ENCODE peak calls at places on chromosomes 16 and 17, in nine cellular contexts. One of them, this sample, is unnamed.

GRCh38 chr16:5634781-5635180 is 537.2 kb upstream of the EEF2KMT start:
- DNase-seq in stomach: no peak
- DNase-seq in heart left ventricle: no peak
- DNase-seq in tibial nerve: no peak
- DNase-seq in H1: no peak
- DNase-seq in vagina: no peak
- DNase-seq in transverse colon: no peak
- DNase-seq in sigmoid colon: no peak
- DNase-seq in right lobe of liver: no peak
- DNase-seq in this sample: no peak

GRCh38 chr17:50766222-50767023 is 895 bp downstream of the ANKRD40CL start:
- DNase-seq in transverse colon: peak
- DNase-seq in sigmoid colon: no peak
- DNase-seq in right lobe of liver: no peak
- DNase-seq in H1: peak
- DNase-seq in heart left ventricle: no peak
- DNase-seq in tibial nerve: no peak
- DNase-seq in stomach: no peak
- DNase-seq in vagina: no peak
- DNase-seq in this sample: peak

GRCh38 chr16:11208916-11209665 is 46.9 kb downstream of the SOCS1 start:
- DNase-seq in tibial nerve: no peak
- DNase-seq in sigmoid colon: no peak
- DNase-seq in transverse colon: no peak
- DNase-seq in stomach: no peak
- DNase-seq in H1: no peak
- DNase-seq in right lobe of liver: no peak
- DNase-seq in vagina: no peak
- DNase-seq in heart left ventricle: no peak
- DNase-seq in this sample: no peak

GRCh38 chr17:44309472-44309871 is 1.1 kb downstream of the RUNDC3A start:
- DNase-seq in H1: no peak
- DNase-seq in tibial nerve: no peak
- DNase-seq in vagina: no peak
- DNase-seq in heart left ventricle: no peak
- DNase-seq in sigmoid colon: no peak
- DNase-seq in right lobe of liver: no peak
- DNase-seq in transverse colon: no peak
- DNase-seq in stomach: no peak
- DNase-seq in this sample: no peak

GRCh38 chr16:53559552-53559951 is 56.5 kb upstream of the AKTIP start:
- DNase-seq in transverse colon: no peak
- DNase-seq in vagina: no peak
- DNase-seq in sigmoid colon: no peak
- DNase-seq in heart left ventricle: no peak
- DNase-seq in tibial nerve: no peak
- DNase-seq in stomach: no peak
- DNase-seq in right lobe of liver: no peak
- DNase-seq in H1: no peak
- DNase-seq in this sample: no peak

GRCh38 chr17:2421315-2422147 is 20.7 kb upstream of the MNT start:
- DNase-seq in tibial nerve: no peak
- DNase-seq in vagina: no peak
- DNase-seq in right lobe of liver: no peak
- DNase-seq in H1: no peak
- DNase-seq in stomach: no peak
- DNase-seq in transverse colon: no peak
- DNase-seq in heart left ventricle: no peak
- DNase-seq in sigmoid colon: no peak
- DNase-seq in this sample: no peak

GRCh38 chr17:78450696-78451344 is 72.4 kb downstream of the PGS1 start:
- DNase-seq in transverse colon: no peak
- DNase-seq in heart left ventricle: no peak
- DNase-seq in right lobe of liver: no peak
- DNase-seq in sigmoid colon: no peak
- DNase-seq in stomach: no peak
- DNase-seq in tibial nerve: no peak
- DNase-seq in H1: no peak
- DNase-seq in vagina: no peak
- DNase-seq in this sample: no peak

GRCh38 chr16:19785512-19786130 is 67.5 kb downstream of the IQCK start:
- DNase-seq in H1: no peak
- DNase-seq in vagina: no peak
- DNase-seq in sigmoid colon: no peak
- DNase-seq in transverse colon: no peak
- DNase-seq in tibial nerve: peak
- DNase-seq in heart left ventricle: no peak
- DNase-seq in stomach: no peak
- DNase-seq in right lobe of liver: no peak
- DNase-seq in this sample: no peak

GRCh38 chr16:49947907-49948678 is 76.9 kb upstream of the CNEP1R1 start:
- DNase-seq in stomach: no peak
- DNase-seq in tibial nerve: no peak
- DNase-seq in vagina: no peak
- DNase-seq in right lobe of liver: no peak
- DNase-seq in H1: no peak
- DNase-seq in transverse colon: no peak
- DNase-seq in heart left ventricle: no peak
- DNase-seq in sigmoid colon: no peak
- DNase-seq in this sample: no peak

GRCh38 chr17:51346218-51346982 is 86.1 kb downstream of the UTP18 start:
- DNase-seq in sigmoid colon: no peak
- DNase-seq in stomach: no peak
- DNase-seq in heart left ventricle: no peak
- DNase-seq in vagina: no peak
- DNase-seq in right lobe of liver: no peak
- DNase-seq in H1: no peak
- DNase-seq in transverse colon: no peak
- DNase-seq in tibial nerve: no peak
- DNase-seq in this sample: no peak

GRCh38 chr17:10845388-10845751 is 7.5 kb upstream of the PIRT start:
- DNase-seq in right lobe of liver: no peak
- DNase-seq in heart left ventricle: no peak
- DNase-seq in stomach: no peak
- DNase-seq in vagina: no peak
- DNase-seq in tibial nerve: no peak
- DNase-seq in transverse colon: no peak
- DNase-seq in H1: no peak
- DNase-seq in sigmoid colon: no peak
- DNase-seq in this sample: no peak

GRCh38 chr16:28846080-28846932 is at the start of gene TUFM:
- DNase-seq in sigmoid colon: peak
- DNase-seq in stomach: peak
- DNase-seq in heart left ventricle: peak
- DNase-seq in right lobe of liver: peak
- DNase-seq in H1: peak
- DNase-seq in vagina: no peak
- DNase-seq in tibial nerve: peak
- DNase-seq in transverse colon: peak
- DNase-seq in this sample: peak
- TF ChIP-seq POLR2A in sigmoid colon: peak
- TF ChIP-seq POLR2A in stomach: peak
- TF ChIP-seq POLR2A in heart left ventricle: peak
- TF ChIP-seq POLR2A in right lobe of liver: peak
- TF ChIP-seq POLR2A in H1: no peak
- TF ChIP-seq POLR2A in vagina: no peak
- TF ChIP-seq POLR2A in tibial nerve: no peak
- TF ChIP-seq POLR2A in transverse colon: peak
- TF ChIP-seq POLR2A in this sample: no peak

GRCh38 chr16:74468807-74469511 is 47.7 kb upstream of the CLEC18B start:
- DNase-seq in sigmoid colon: no peak
- DNase-seq in vagina: no peak
- DNase-seq in tibial nerve: no peak
- DNase-seq in H1: no peak
- DNase-seq in right lobe of liver: no peak
- DNase-seq in heart left ventricle: no peak
- DNase-seq in stomach: no peak
- DNase-seq in transverse colon: no peak
- DNase-seq in this sample: no peak
- TF ChIP-seq CTCF in sigmoid colon: no peak
- TF ChIP-seq CTCF in vagina: no peak
- TF ChIP-seq CTCF in tibial nerve: no peak
- TF ChIP-seq CTCF in H1: no peak
- TF ChIP-seq CTCF in right lobe of liver: no peak
- TF ChIP-seq CTCF in heart left ventricle: no peak
- TF ChIP-seq CTCF in stomach: no peak
- TF ChIP-seq CTCF in transverse colon: no peak
- TF ChIP-seq CTCF in this sample: no peak

GRCh38 chr17:48729335-48730239 is 1.0 kb upstream of the HOXB13 start:
- DNase-seq in transverse colon: no peak
- DNase-seq in sigmoid colon: peak
- DNase-seq in right lobe of liver: no peak
- DNase-seq in vagina: no peak
- DNase-seq in tibial nerve: no peak
- DNase-seq in heart left ventricle: no peak
- DNase-seq in H1: no peak
- DNase-seq in stomach: no peak
- DNase-seq in this sample: no peak

GRCh38 chr17:48730240-48730550 is 1.6 kb upstream of the HOXB13 start:
- DNase-seq in sigmoid colon: no peak
- DNase-seq in tibial nerve: no peak
- DNase-seq in stomach: no peak
- DNase-seq in transverse colon: no peak
- DNase-seq in vagina: no peak
- DNase-seq in H1: no peak
- DNase-seq in heart left ventricle: no peak
- DNase-seq in right lobe of liver: no peak
- DNase-seq in this sample: no peak

GRCh38 chr17:48727415-48728175 is 955 bp downstream of the HOXB13 start:
- DNase-seq in stomach: no peak
- DNase-seq in H1: no peak
- DNase-seq in heart left ventricle: no peak
- DNase-seq in transverse colon: no peak
- DNase-seq in tibial nerve: no peak
- DNase-seq in right lobe of liver: no peak
- DNase-seq in sigmoid colon: peak
- DNase-seq in vagina: no peak
- DNase-seq in this sample: no peak

GRCh38 chr17:48726916-48727286 is 1.6 kb downstream of the HOXB13 start:
- DNase-seq in right lobe of liver: no peak
- DNase-seq in heart left ventricle: no peak
- DNase-seq in transverse colon: no peak
- DNase-seq in sigmoid colon: peak
- DNase-seq in stomach: no peak
- DNase-seq in vagina: no peak
- DNase-seq in tibial nerve: no peak
- DNase-seq in H1: no peak
- DNase-seq in this sample: no peak

DNA sequence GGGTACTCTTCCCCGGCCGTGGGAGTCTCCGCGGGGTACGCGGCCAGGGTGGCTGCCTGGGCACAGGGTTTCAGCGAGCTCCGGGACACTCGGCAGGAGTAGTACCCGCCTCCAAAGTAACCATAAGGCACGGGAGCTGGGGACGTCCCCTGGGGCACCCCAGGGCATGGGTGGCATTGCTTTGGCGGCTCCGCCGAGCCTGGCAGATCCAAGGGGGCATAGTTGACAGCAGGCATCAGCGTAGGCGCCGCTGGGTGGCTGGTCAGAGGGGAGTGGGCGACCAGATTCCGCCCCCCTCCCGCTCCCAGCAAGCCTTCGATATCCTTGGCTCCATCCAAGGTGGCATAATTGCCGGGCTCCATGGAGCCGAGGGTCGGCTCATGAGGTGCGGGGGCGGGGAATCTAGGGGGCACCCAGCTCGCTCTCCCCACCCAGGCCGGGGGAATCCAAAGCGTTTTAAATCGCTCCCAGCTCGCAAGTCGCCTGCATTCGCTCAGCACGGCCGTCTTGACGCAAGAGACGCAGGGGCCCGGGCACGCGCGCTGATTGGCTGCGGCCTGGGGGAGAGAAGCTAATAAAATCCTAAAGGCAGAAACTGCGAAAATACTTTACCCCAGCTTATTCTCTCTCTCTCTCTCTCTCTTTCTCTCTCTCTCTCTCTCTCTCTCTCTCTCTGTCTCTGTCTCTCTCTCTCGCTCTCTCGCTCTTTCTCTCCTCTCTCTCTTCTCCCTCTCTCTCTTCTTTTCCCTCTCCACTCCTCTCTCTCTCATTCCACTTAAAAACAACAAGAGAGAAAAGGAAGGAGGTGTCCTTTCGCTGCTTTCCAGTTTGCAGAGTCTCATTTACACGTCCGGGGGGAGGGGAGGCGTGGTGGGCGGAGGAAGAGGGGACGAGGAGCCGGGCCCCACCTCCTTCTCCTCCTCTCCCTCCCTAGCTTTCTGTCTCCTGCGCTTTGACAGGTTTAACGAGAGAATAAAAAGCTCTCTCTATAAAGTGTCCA is at the start of gene HOXB13:
- DNase-seq in stomach: peak
- DNase-seq in transverse colon: peak
- DNase-seq in right lobe of liver: no peak
- DNase-seq in tibial nerve: no peak
- DNase-seq in vagina: no peak
- DNase-seq in heart left ventricle: no peak
- DNase-seq in sigmoid colon: peak
- DNase-seq in H1: no peak
- DNase-seq in this sample: no peak
- TF ChIP-seq POLR2A in stomach: no peak
- TF ChIP-seq POLR2A in transverse colon: peak
- TF ChIP-seq POLR2A in right lobe of liver: no peak
- TF ChIP-seq POLR2A in tibial nerve: no peak
- TF ChIP-seq POLR2A in vagina: no peak
- TF ChIP-seq POLR2A in heart left ventricle: no peak
- TF ChIP-seq POLR2A in sigmoid colon: peak
- TF ChIP-seq POLR2A in H1: no peak
- TF ChIP-seq POLR2A in this sample: no peak

DNA sequence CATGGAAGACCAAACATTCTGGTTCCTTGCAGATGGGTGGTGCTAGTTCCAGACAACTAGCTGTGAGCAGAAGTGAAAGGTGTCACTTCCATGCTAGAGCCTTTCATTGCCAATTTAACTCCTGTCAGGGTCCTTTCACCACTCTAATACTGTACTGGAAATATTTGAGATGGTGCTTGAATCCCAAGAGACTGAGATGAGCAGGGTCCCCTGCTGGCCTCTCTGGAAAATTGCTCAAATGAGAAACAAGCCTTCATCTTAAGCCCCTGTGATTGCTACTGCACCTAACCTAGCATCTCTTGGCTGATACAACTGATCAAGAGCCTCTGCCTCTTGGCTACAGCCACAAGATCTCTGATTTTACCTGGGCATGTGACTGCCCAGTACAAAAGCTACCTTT is 7.4 kb upstream of the VAC14 start:
- DNase-seq in right lobe of liver: no peak
- DNase-seq in sigmoid colon: no peak
- DNase-seq in tibial nerve: no peak
- DNase-seq in vagina: no peak
- DNase-seq in transverse colon: no peak
- DNase-seq in stomach: no peak
- DNase-seq in heart left ventricle: no peak
- DNase-seq in H1: no peak
- DNase-seq in this sample: no peak
- TF ChIP-seq CTCF in right lobe of liver: no peak
- TF ChIP-seq CTCF in sigmoid colon: no peak
- TF ChIP-seq CTCF in tibial nerve: no peak
- TF ChIP-seq CTCF in vagina: no peak
- TF ChIP-seq CTCF in transverse colon: no peak
- TF ChIP-seq CTCF in stomach: no peak
- TF ChIP-seq CTCF in heart left ventricle: no peak
- TF ChIP-seq CTCF in H1: no peak
- TF ChIP-seq CTCF in this sample: no peak

GRCh38 chr17:82490512-82491195 is 28.9 kb upstream of the FOXK2 start:
- DNase-seq in transverse colon: peak
- DNase-seq in vagina: no peak
- DNase-seq in tibial nerve: no peak
- DNase-seq in heart left ventricle: no peak
- DNase-seq in sigmoid colon: no peak
- DNase-seq in H1: no peak
- DNase-seq in stomach: no peak
- DNase-seq in right lobe of liver: no peak
- DNase-seq in this sample: no peak
- TF ChIP-seq POLR2A in transverse colon: no peak
- TF ChIP-seq POLR2A in vagina: no peak
- TF ChIP-seq POLR2A in tibial nerve: no peak
- TF ChIP-seq POLR2A in heart left ventricle: no peak
- TF ChIP-seq POLR2A in sigmoid colon: no peak
- TF ChIP-seq POLR2A in H1: no peak
- TF ChIP-seq POLR2A in stomach: no peak
- TF ChIP-seq POLR2A in right lobe of liver: no peak
- TF ChIP-seq POLR2A in this sample: no peak